ENCODE peak calls at places on chromosomes 5 and 9, in seven cellular contexts. D, Z, V, R, P, M and C are unnamed samples.
A peak's percentile ranks its signal among the peaks of the same experiment; 100 is the strongest.

GRCh38 chr9:6673326-6674025 is 27.9 kb upstream of the GLDC start:
- DNase-seq in V (no peak), M (no peak), Z (no peak), R (no peak), P (no peak), D (no peak), C (no peak)

GRCh38 chr9:96618209-96619108 is 1.2 kb downstream of the CDC14B start:
- DNase-seq in V (no peak), M (peak; percentile 56), P (peak; percentile 44), D (peak; percentile 37), Z (peak; percentile 70), R (no peak), C (no peak)

GRCh38 chr5:60763061-60763460 is 63.1 kb upstream of the DEPDC1B start:
- DNase-seq in R (no peak), M (no peak), D (no peak), V (no peak), Z (no peak), P (no peak), C (no peak)

GRCh38 chr9:90001756-90002155 is 396.9 kb downstream of the GADD45G start:
- DNase-seq in V (no peak), M (no peak), Z (no peak), P (no peak), D (no peak), R (no peak), C (no peak)

GRCh38 chr9:73810585-73811215 is 659.0 kb downstream of the ANXA1 start:
- DNase-seq in P (no peak), D (no peak), V (no peak), M (no peak), R (no peak), Z (no peak), C (no peak)

GRCh38 chr9:72353455-72354116 is 11.4 kb downstream of the ZFAND5 start:
- DNase-seq in M (no peak), R (no peak), Z (no peak), V (no peak), P (no peak), D (no peak), C (no peak)

GRCh38 chr5:15719784-15720183 is 219.8 kb downstream of the FBXL7 start:
- DNase-seq in R (no peak), P (peak; percentile 51), D (no peak), Z (no peak), V (no peak), M (no peak), C (no peak)

GRCh38 chr9:129026442-129027223 is 1.5 kb downstream of the SH3GLB2 start:
- DNase-seq in M (peak; percentile 17), R (no peak), V (no peak), Z (no peak), D (peak; percentile 64), P (peak; percentile 96), C (no peak)

GRCh38 chr5:150224483-150225027 is 34.7 kb downstream of the SLC6A7 start:
- DNase-seq in V (no peak), Z (no peak), R (no peak), M (no peak), D (no peak), P (no peak), C (no peak)

GRCh38 chr5:177447066-177447610 is 524 bp downstream of the PRR7 start:
- DNase-seq in P (peak; percentile 76), D (peak; percentile 65), M (peak; percentile 74), V (peak; percentile 92), Z (peak; percentile 78), R (peak; percentile 59), C (peak; percentile 62)

GRCh38 chr9:121634329-121634784 is 17.1 kb upstream of the DAB2IP start:
- DNase-seq in Z (no peak), R (no peak), P (no peak), V (peak; percentile 34), M (no peak), D (peak; percentile 51), C (no peak)

GRCh38 chr5:135271533-135272310 is 127.3 kb downstream of the MACROH2A1 start:
- DNase-seq in M (no peak), R (no peak), Z (no peak), D (no peak), P (peak; percentile 67), V (no peak), C (no peak)

GRCh38 chr5:18761801-18762200 is 1127.5 kb downstream of the TAF11L14 start:
- DNase-seq in P (no peak), Z (no peak), M (no peak), R (no peak), V (no peak), D (no peak), C (no peak)

GRCh38 chr9:16611969-16612368 is 258.5 kb downstream of the BNC2 start:
- DNase-seq in Z (no peak), V (no peak), M (no peak), P (no peak), R (no peak), D (no peak), C (no peak)

GRCh38 chr9:114035221-114035844 is 42.8 kb downstream of the AMBP start:
- DNase-seq in V (no peak), M (peak; percentile 6), D (peak; percentile 16), Z (no peak), P (no peak), R (no peak), C (no peak)

GRCh38 chr5:38448553-38449350 is 107.7 kb downstream of the LIFR start:
- DNase-seq in M (no peak), R (no peak), P (no peak), Z (no peak), D (no peak), V (no peak), C (no peak)

GRCh38 chr9:34246453-34246852 is 67.6 kb downstream of the UBAP1 start:
- DNase-seq in M (no peak), R (no peak), P (no peak), V (no peak), Z (no peak), D (no peak), C (no peak)

GRCh38 chr5:158640581-158640980 is 459.1 kb downstream of the EBF1 start:
- DNase-seq in P (no peak), Z (no peak), M (no peak), D (no peak), V (no peak), R (no peak), C (no peak)

GRCh38 chr9:96413312-96414221 is 4.6 kb downstream of the ZNF367 start:
- DNase-seq in V (no peak), Z (no peak), P (no peak), D (no peak), M (peak; percentile 59), R (no peak), C (no peak)

GRCh38 chr5:3344671-3345070 is 251.0 kb upstream of the IRX1 start:
- DNase-seq in R (no peak), P (no peak), M (no peak), V (no peak), D (no peak), Z (no peak), C (no peak)

GRCh38 chr5:137344723-137345322 is 154.3 kb downstream of the SPOCK1 start:
- DNase-seq in D (peak; percentile 42), V (no peak), M (peak; percentile 73), P (peak; percentile 73), Z (no peak), R (no peak), C (no peak)

GRCh38 chr5:1638658-1639400 is 115.1 kb upstream of the LPCAT1 start:
- DNase-seq in R (no peak), Z (no peak), P (no peak), V (no peak), D (no peak), M (no peak), C (no peak)

GRCh38 chr9:89473762-89474469 is 24.0 kb downstream of the SEMA4D start:
- DNase-seq in V (no peak), Z (no peak), M (no peak), R (no peak), P (no peak), D (no peak), C (no peak)

GRCh38 chr9:23701291-23701690 is 124.7 kb downstream of the ELAVL2 start:
- DNase-seq in V (no peak), D (no peak), P (no peak), R (no peak), M (no peak), Z (no peak), C (no peak)

GRCh38 chr5:7392401-7393024 is 3.4 kb upstream of the ADCY2 start:
- DNase-seq in V (no peak), P (peak; percentile 89), M (peak; percentile 55), Z (no peak), R (no peak), D (peak; percentile 43), C (no peak)

GRCh38 chr5:125863579-125863978 is 559.6 kb upstream of the GRAMD2B start:
- DNase-seq in P (no peak), Z (no peak), M (no peak), V (no peak), R (no peak), D (no peak), C (no peak)

GRCh38 chr9:135906291-135907005 is 898 bp downstream of the CAMSAP1 start:
- DNase-seq in M (peak; percentile 34), P (no peak), V (no peak), R (no peak), D (peak; percentile 33), Z (no peak), C (peak; percentile 36)

GRCh38 chr5:133539818-133540217 is 72.5 kb downstream of the FSTL4 start:
- DNase-seq in D (no peak), M (no peak), R (no peak), V (no peak), P (no peak), Z (no peak), C (no peak)

GRCh38 chr9:95157491-95158151 is 159.9 kb downstream of the FANCC start:
- DNase-seq in P (no peak), V (no peak), Z (no peak), D (peak; percentile 47), R (no peak), M (no peak), C (no peak)

GRCh38 chr9:108704156-108704852 is 151.5 kb downstream of the ACTL7B start:
- DNase-seq in Z (no peak), M (no peak), R (no peak), P (peak; percentile 27), D (no peak), V (no peak), C (no peak)

GRCh38 chr5:135890867-135891266 is 4.8 kb downstream of the IL9 start:
- DNase-seq in V (no peak), R (no peak), D (no peak), M (no peak), Z (no peak), P (no peak), C (no peak)

GRCh38 chr5:94562327-94562971 is 56.0 kb downstream of the KIAA0825 start:
- DNase-seq in Z (no peak), M (no peak), P (no peak), D (no peak), R (no peak), V (no peak), C (no peak)

GRCh38 chr9:137055385-137056364 is 1.8 kb upstream of the ENTPD2 start:
- DNase-seq in R (no peak), D (peak; percentile 97), V (no peak), M (peak; percentile 96), P (no peak), Z (peak; percentile 95), C (no peak)

GRCh38 chr5:163941068-163941467 is 435.6 kb downstream of the MAT2B start:
- DNase-seq in P (no peak), Z (no peak), R (no peak), M (no peak), V (no peak), D (no peak), C (no peak)

GRCh38 chr5:39948867-39949468 is 524.2 kb upstream of the DAB2 start:
- DNase-seq in R (peak; percentile 42), D (peak; percentile 72), M (peak; percentile 70), V (peak; percentile 83), Z (no peak), P (peak; percentile 71), C (peak; percentile 22)

GRCh38 chr9:5269249-5269715 is 35.2 kb downstream of the RLN2 start:
- DNase-seq in R (no peak), Z (no peak), D (no peak), V (no peak), M (no peak), P (peak; percentile 97), C (no peak)